ENCODE peak calls at places on chromosomes 5 and 9, in six cellular contexts. D is stomach, Q is H1, B is breast epithelium, U is uterus, E is GM12878. H is an unnamed sample.

GRCh38 chr9:35834260-35835215 is 5.5 kb downstream of the TMEM8B start:
- DNase-seq in Q (no peak), B (no peak), D (no peak), U (no peak), E (no peak), H (no peak)

GRCh38 chr5:167207081-167207480 is 1084.4 kb upstream of the WWC1 start:
- DNase-seq in D (no peak), U (no peak), E (no peak), Q (no peak), B (no peak), H (no peak)

GRCh38 chr9:78298046-78298511 is 1.2 kb downstream of the PSAT1 start:
- DNase-seq in Q (no peak), U (no peak), D (no peak), E (no peak), B (no peak), H (peak)

GRCh38 chr9:684950-685340 is 156.6 kb upstream of the DMRT1 start:
- DNase-seq in E (no peak), Q (no peak), D (no peak), U (no peak), B (no peak), H (no peak)

GRCh38 chr9:93670208-93671029 is 94.0 kb downstream of the PHF2 start:
- DNase-seq in D (peak), B (no peak), Q (no peak), U (peak), E (no peak), H (peak)

GRCh38 chr5:75450069-75450468 is 61.4 kb downstream of the CERT1 start:
- DNase-seq in B (no peak), D (no peak), E (no peak), Q (no peak), U (no peak), H (no peak)

GRCh38 chr5:137563301-137563645 is 64.1 kb upstream of the SPOCK1 start:
- DNase-seq in E (no peak), B (no peak), U (no peak), Q (no peak), D (no peak), H (no peak)

GRCh38 chr9:120701248-120701647 is 13.0 kb downstream of the MEGF9 start:
- DNase-seq in D (no peak), E (no peak), U (no peak), B (no peak), Q (no peak), H (no peak)

GRCh38 chr5:20276959-20277263 is 288.9 kb upstream of the CDH18 start:
- DNase-seq in D (no peak), B (no peak), E (no peak), U (no peak), Q (peak), H (no peak)

GRCh38 chr9:124220551-124221451 is 36.9 kb upstream of the NEK6 start:
- DNase-seq in U (no peak), E (no peak), Q (no peak), B (peak), D (peak), H (no peak)

GRCh38 chr9:15485836-15486678 is 24.7 kb downstream of the PSIP1 start:
- DNase-seq in D (no peak), U (no peak), B (no peak), E (no peak), Q (no peak), H (no peak)

GRCh38 chr9:1366300-1366699 is 316.1 kb downstream of the DMRT2 start:
- DNase-seq in Q (no peak), D (no peak), E (no peak), B (no peak), U (no peak), H (no peak)

GRCh38 chr9:127222388-127223095 is 42.0 kb upstream of the GARNL3 start:
- DNase-seq in E (no peak), Q (no peak), U (no peak), D (no peak), B (no peak), H (no peak)

GRCh38 chr5:76818844-76819831 is at the start of gene F2RL1:
- DNase-seq in D (peak), U (no peak), B (peak), Q (peak), E (no peak), H (no peak)

GRCh38 chr5:134374234-134374633 is 2.9 kb downstream of the UBE2B start:
- DNase-seq in E (no peak), B (no peak), D (no peak), Q (no peak), U (no peak), H (no peak)

GRCh38 chr9:61674882-61675281 is 485.0 kb downstream of the SPATA31A7 start:
- DNase-seq in Q (no peak), U (no peak), E (no peak), D (no peak), B (no peak), H (no peak)

GRCh38 chr5:169162407-169162806 is 138.5 kb downstream of the SLIT3 start:
- DNase-seq in E (no peak), U (no peak), Q (no peak), B (no peak), D (no peak), H (no peak)

GRCh38 chr5:127898551-127899213 is 184.9 kb upstream of the SLC12A2 start:
- DNase-seq in D (no peak), U (no peak), Q (no peak), E (no peak), B (no peak), H (no peak)

GRCh38 chr5:136780518-136780917 is 415.2 kb upstream of the TRPC7 start:
- DNase-seq in B (no peak), E (no peak), D (no peak), Q (no peak), U (no peak), H (no peak)

GRCh38 chr5:5658226-5658625 is 235.7 kb downstream of the ICE1 start:
- DNase-seq in Q (no peak), U (peak), D (no peak), B (no peak), E (peak), H (no peak)

GRCh38 chr5:145999208-145999607 is 62.8 kb downstream of the SH3RF2 start:
- DNase-seq in U (no peak), Q (no peak), B (no peak), E (no peak), D (no peak), H (no peak)

GRCh38 chr5:4630031-4630430 is 510.1 kb upstream of the ADAMTS16 start:
- DNase-seq in E (no peak), U (no peak), D (no peak), Q (no peak), B (no peak), H (no peak)

GRCh38 chr9:1871486-1872181 is 143.5 kb upstream of the SMARCA2 start:
- DNase-seq in U (no peak), Q (peak), E (no peak), D (no peak), B (no peak), H (no peak)

GRCh38 chr5:134568761-134569725 is 43.6 kb downstream of the JADE2 start:
- DNase-seq in E (no peak), D (peak), B (peak), Q (no peak), U (peak), H (no peak)

GRCh38 chr5:28077291-28078240 is 1039.2 kb upstream of the CDH9 start:
- DNase-seq in D (no peak), U (no peak), E (no peak), B (no peak), Q (no peak), H (no peak)

GRCh38 chr5:3590967-3591900 is 4.4 kb upstream of the IRX1 start:
- DNase-seq in D (no peak), B (no peak), E (no peak), U (no peak), Q (no peak), H (no peak)

GRCh38 chr5:93579561-93580386 is 1.2 kb downstream of the NR2F1-AS1 start:
- DNase-seq in U (peak), B (no peak), D (no peak), Q (no peak), E (no peak), H (peak)

GRCh38 chr5:93581738-93582414 is 857 bp upstream of the NR2F1-AS1 start:
- DNase-seq in Q (no peak), E (no peak), B (no peak), U (no peak), D (no peak), H (no peak)

GRCh38 chr5:93578179-93578812 is 2.7 kb downstream of the NR2F1-AS1 start:
- DNase-seq in Q (no peak), U (peak), B (no peak), E (no peak), D (no peak), H (no peak)

GRCh38 chr5:93578813-93579560 is 2.0 kb downstream of the NR2F1-AS1 start:
- DNase-seq in U (peak), Q (no peak), E (no peak), B (no peak), D (no peak), H (no peak)

DNA sequence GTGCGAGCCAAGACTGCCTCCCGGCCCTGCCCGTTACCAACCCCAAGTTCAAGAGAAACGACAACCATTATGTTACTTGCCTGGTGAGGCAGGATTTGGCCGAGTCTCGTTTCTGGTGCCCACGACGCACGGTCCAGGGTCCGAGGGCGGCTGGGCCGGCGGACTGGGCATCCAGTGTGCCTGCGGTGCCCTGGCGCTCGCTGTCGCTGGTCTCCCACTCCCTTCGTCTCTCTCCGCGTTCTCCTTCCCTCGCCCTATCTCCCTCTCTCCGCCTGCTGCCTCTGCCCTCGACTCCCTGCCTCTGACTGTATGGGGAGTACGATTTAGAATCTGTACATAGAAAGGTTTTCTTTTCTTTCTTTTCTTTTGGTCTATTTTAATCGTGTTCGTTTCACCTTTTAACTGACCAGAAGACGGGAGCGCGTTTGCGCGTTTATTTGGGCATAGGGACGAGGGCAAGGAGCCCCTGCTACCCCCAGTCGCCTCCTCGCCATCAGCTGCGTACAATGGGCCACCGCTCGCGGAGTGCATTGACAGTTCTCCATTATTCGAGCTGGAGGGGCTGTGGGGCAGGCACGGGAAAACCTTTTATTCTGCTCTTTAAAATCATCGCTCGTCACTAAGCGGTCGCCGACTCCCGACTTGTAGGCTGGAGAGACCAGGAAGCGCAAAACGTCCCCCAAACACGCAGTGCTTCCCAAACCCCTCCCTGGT is 475 bp downstream of the NR2F1-AS1 start:
- DNase-seq in B (no peak), E (no peak), Q (no peak), U (no peak), D (no peak), H (no peak)
- H3K4me3 ChIP-seq in B (peak), E (peak), Q (peak), U (peak), D (peak), H (peak)

GRCh38 chr5:155434267-155434666 is 420.7 kb downstream of the KIF4B start:
- DNase-seq in U (no peak), B (no peak), Q (no peak), E (no peak), D (no peak), H (no peak)
- TF ChIP-seq POLR2A in U (no peak), B (no peak), Q (no peak), E (no peak), D (no peak), H (no peak)

GRCh38 chr9:134864821-134865190 is 15.8 kb upstream of the FCN2 start:
- DNase-seq in D (no peak), B (no peak), Q (no peak), E (no peak), U (no peak), H (no peak)
- H3K27ac ChIP-seq in D (no peak), B (peak), Q (no peak), E (no peak), U (no peak), H (no peak)

GRCh38 chr5:88694087-88694703 is 188.8 kb downstream of the MEF2C start:
- DNase-seq in E (no peak), U (no peak), B (no peak), D (no peak), Q (no peak), H (no peak)

GRCh38 chr5:88692979-88693932 is 189.7 kb downstream of the MEF2C start:
- DNase-seq in B (no peak), D (no peak), Q (no peak), E (no peak), U (no peak), H (no peak)

GRCh38 chr5:88690619-88691560 is 192.1 kb downstream of the MEF2C start:
- DNase-seq in E (no peak), D (peak), B (peak), U (peak), Q (no peak), H (no peak)

GRCh38 chr5:88689662-88690351 is 193.2 kb downstream of the MEF2C start:
- DNase-seq in E (no peak), D (no peak), Q (no peak), U (no peak), B (no peak), H (no peak)

DNA sequence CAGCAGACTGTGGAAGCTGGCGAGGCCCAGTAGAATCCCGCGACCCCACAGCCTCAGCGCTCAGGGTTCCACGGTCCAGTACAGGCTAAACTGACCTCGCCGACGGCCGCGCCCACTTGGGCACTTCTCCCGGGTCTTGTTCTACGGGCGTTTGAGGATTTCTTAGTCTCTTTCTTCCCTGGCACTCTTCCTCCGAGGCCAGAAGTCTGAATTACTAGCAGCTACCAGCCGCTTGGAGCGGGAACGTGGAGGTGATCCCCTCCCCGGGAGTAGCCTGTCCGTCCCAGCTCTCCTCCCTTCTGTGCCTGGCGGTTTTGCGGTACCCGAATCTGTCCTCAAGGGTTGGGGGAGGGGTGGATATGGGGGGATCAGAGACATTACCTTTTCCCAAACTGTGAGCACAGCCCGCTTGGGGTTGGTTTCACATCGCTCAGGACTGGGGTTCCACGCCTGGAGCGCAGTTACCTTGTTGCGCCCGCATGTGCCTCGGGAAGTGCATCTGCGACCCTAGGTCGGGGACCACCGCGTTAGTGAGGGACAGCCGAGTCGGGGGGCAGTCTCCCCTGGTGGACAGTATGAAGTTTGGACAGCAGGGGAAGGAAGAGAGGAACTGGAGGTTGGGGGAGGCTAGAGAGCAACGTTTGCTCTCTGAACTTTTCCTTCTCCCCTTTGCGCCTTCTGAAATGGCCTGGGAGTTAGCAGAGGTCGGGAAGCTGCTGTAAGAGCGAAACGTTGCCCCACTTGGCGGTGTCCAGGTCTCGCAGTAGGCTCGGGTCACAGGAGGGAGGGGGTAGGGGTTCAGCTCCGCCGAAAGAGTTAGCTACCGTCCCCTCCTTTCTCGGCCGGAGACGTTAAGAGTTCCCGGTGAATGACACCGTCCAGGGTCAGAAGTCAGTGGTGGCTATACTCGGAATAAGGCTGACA is 190.8 kb downstream of the MEF2C start:
- DNase-seq in B (no peak), Q (no peak), D (no peak), E (no peak), U (no peak), H (no peak)
- H3K4me3 ChIP-seq in B (no peak), Q (peak), D (peak), E (no peak), U (no peak), H (peak)